ENCODE peak calls at places on chromosomes 5 and 9, in five cellular contexts. O, A, L, R and I are unnamed samples.

GRCh38 chr9:27054125-27054524 is 48.7 kb upstream of the LRRC19 start:
- DNase-seq in O (no peak), A (no peak), L (no peak), R (no peak), I (no peak)

GRCh38 chr9:136923881-136924280 is 20.7 kb downstream of the FBXW5 start:
- DNase-seq in O (no peak), A (no peak), L (no peak), R (no peak), I (no peak)

GRCh38 chr5:108650997-108651396 is 96.7 kb upstream of the FER start:
- DNase-seq in O (no peak), A (no peak), L (no peak), R (peak), I (no peak)

GRCh38 chr9:2307480-2307879 is 292.3 kb downstream of the SMARCA2 start:
- DNase-seq in O (no peak), A (no peak), L (no peak), R (peak), I (no peak)

GRCh38 chr5:95822408-95823240 is at the start of gene GLRX:
- DNase-seq in O (peak), A (peak), L (peak), R (peak), I (peak)

GRCh38 chr9:83027153-83027867 is 35.6 kb downstream of the RASEF start:
- DNase-seq in O (no peak), A (peak), L (no peak), R (peak), I (peak)

GRCh38 chr9:38336341-38336740 is 56.2 kb upstream of the ALDH1B1 start:
- DNase-seq in O (no peak), A (no peak), L (no peak), R (no peak), I (no peak)

GRCh38 chr9:137460363-137461315 is 1.5 kb upstream of the NSMF start:
- DNase-seq in O (no peak), A (no peak), L (no peak), R (no peak), I (no peak)

GRCh38 chr9:114134827-114135396 is 20.4 kb upstream of the COL27A1 start:
- DNase-seq in O (no peak), A (no peak), L (no peak), R (no peak), I (no peak)

DNA sequence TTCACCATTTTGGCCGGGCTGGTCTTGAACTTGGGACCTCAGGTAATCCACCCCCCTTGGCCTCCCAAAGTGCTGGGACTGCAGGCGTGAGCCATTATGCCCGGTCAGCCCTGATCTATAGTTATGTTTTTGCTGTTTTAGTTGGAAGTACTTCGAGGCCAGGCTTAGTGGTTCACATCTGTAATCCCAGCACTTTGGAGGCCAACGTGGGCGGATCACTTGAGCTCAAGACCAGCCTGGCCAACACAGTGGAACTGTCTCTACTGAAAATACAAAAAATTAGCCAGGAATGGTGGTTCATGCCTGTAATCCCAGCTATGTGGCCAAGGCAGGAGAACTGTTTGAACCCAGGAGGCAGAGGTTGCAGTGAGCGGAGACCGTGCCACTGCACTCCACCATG is 2.0 kb downstream of the HSPA9 start:
- DNase-seq in O (no peak), A (no peak), L (no peak), R (no peak), I (no peak)
- H3K4me3 ChIP-seq in O (no peak), A (peak), L (no peak), R (no peak), I (no peak)

DNA sequence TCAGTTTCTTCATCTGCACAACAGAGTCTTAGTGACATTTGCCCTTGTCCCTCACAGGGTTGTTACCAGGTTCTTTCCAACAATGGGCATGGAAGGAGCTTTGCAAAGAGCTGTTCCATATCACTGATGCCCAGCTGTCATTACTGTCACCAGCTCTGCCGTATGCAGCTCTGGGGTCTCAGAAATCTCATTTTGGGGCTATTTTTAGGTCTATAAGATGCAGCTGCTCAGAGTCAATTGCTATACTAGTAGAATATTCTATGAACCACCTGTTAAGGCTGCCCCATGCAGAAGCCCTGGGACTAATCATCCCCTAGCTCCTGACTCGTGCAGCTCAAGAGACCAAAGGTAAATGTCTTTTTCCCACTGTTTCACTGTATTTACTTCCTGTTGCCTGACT is 105.1 kb upstream of the TNPO1 start:
- DNase-seq in O (no peak), A (no peak), L (no peak), R (no peak), I (no peak)
- TF ChIP-seq EZH2phosphoT487 in O (no peak), A (no peak), L (no peak), R (no peak), I (no peak)

GRCh38 chr5:135029468-135030122 is 4.4 kb downstream of the PITX1 start:
- DNase-seq in O (no peak), A (no peak), L (no peak), R (no peak), I (no peak)
- TF ChIP-seq EZH2 in O (peak), A (no peak), L (peak), R (peak), I (no peak)

DNA sequence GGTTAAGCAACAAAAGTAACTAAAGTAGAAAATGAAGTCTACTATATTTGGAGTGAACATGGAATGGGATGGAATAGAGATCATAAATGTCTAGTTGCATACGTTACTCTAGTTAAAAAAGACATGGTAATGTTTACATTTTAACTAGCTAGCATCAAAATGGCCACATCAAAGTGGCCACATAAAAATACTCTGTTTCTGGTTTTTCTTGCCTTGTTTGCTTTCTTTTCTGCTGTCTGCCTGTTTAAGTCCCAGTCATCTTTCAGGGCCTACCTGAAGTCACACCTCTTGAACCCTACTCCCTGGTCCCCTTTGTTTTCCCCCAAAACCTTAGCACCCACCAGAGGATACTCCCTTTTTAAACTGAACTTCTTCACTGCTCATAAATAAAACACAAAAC is 6.4 kb upstream of the KIF2A start:
- DNase-seq in O (no peak), A (no peak), L (no peak), R (no peak), I (no peak)
- H3K4me3 ChIP-seq in O (no peak), A (no peak), L (no peak), R (no peak), I (no peak)